ENCODE peak calls at places on chromosomes 11 and 22, in nine cellular contexts. Z is heart left ventricle; X is OCI-LY7; M is tibial nerve; R is sigmoid colon; P is effector memory CD4-positive, alpha-beta T cell; D is RWPE1; O is GM23338; V is mesenchymal stem cell. G is an unnamed sample.

GRCh38 chr22:42180349-42180842 is 49.8 kb upstream of the CYP2D6 start:
- DNase-seq in M (peak; percentile 21), O (no peak), P (peak; percentile 55), X (no peak), R (peak; percentile 93), Z (peak; percentile 43), V (no peak), D (no peak), G (no peak)

GRCh38 chr11:63499874-63500273 is 6.0 kb upstream of the LGALS12 start:
- DNase-seq in X (no peak), O (no peak), P (no peak), V (no peak), M (no peak), Z (no peak), D (no peak), R (no peak), G (no peak)

GRCh38 chr11:73159297-73159696 is 17.2 kb upstream of the FCHSD2 start:
- DNase-seq in R (peak; percentile 22), O (no peak), P (no peak), V (no peak), X (peak; percentile 6), M (no peak), Z (no peak), D (no peak), G (no peak)

GRCh38 chr22:42400811-42401547 is 31.2 kb downstream of the NFAM1 start:
- DNase-seq in D (no peak), O (no peak), V (no peak), X (no peak), M (no peak), Z (no peak), R (no peak), P (no peak), G (no peak)

GRCh38 chr11:14764899-14765527 is 121.4 kb downstream of the PDE3B start:
- DNase-seq in X (no peak), P (peak; percentile 46), R (no peak), V (peak; percentile 52), O (no peak), M (no peak), Z (no peak), D (no peak), G (peak; percentile 32)

GRCh38 chr11:10181811-10182210 is 112.2 kb downstream of the SBF2 start:
- DNase-seq in M (no peak), P (no peak), O (peak; percentile 43), V (peak; percentile 61), X (peak; percentile 35), Z (no peak), D (peak; percentile 25), R (no peak), G (no peak)

GRCh38 chr11:100791873-100792272 is 104.8 kb downstream of the ARHGAP42 start:
- DNase-seq in R (no peak), Z (no peak), V (no peak), D (peak; percentile 12), O (peak; percentile 57), X (no peak), P (no peak), M (no peak), G (peak; percentile 13)

GRCh38 chr11:108958446-108959123 is 293.7 kb downstream of the DDX10 start:
- DNase-seq in O (no peak), X (no peak), Z (no peak), P (no peak), D (peak; percentile 58), R (no peak), V (peak; percentile 70), M (no peak), G (peak; percentile 42)

GRCh38 chr11:15667127-15667725 is 552.5 kb downstream of the INSC start:
- DNase-seq in D (no peak), O (no peak), X (no peak), R (no peak), M (no peak), P (no peak), Z (no peak), V (peak; percentile 69), G (peak; percentile 15)

GRCh38 chr11:13644997-13645667 is 23.3 kb upstream of the FAR1 start:
- DNase-seq in D (peak; percentile 32), Z (no peak), X (no peak), V (no peak), R (no peak), M (no peak), P (no peak), O (no peak), G (peak; percentile 72)

GRCh38 chr22:31556627-31557203 is 60.4 kb downstream of the SFI1 start:
- DNase-seq in P (no peak), Z (no peak), M (no peak), X (peak; percentile 38), R (no peak), O (peak; percentile 60), V (peak; percentile 52), D (peak; percentile 13), G (peak; percentile 19)

GRCh38 chr11:60848714-60849151 is 6.8 kb downstream of the CCDC86 start:
- DNase-seq in M (no peak), R (no peak), O (no peak), D (no peak), X (no peak), P (no peak), V (no peak), Z (no peak), G (no peak)

GRCh38 chr11:36509265-36509664 is 807 bp downstream of the TRAF6 start:
- DNase-seq in D (peak; percentile 7), P (peak; percentile 24), X (peak; percentile 19), M (no peak), O (peak; percentile 35), R (no peak), V (peak; percentile 83), Z (no peak), G (peak; percentile 17)

GRCh38 chr22:20107951-20108756 is 7.8 kb upstream of the RANBP1 start:
- DNase-seq in V (no peak), Z (peak; percentile 13), R (no peak), M (no peak), X (no peak), D (no peak), P (no peak), O (no peak), G (no peak)

GRCh38 chr22:35596821-35597220 is 20.3 kb downstream of the MB start:
- DNase-seq in V (no peak), X (no peak), M (no peak), O (no peak), D (no peak), P (no peak), Z (peak; percentile 86), R (peak; percentile 92), G (no peak)

GRCh38 chr22:39536711-39537110 is 4.2 kb upstream of the RPS19BP1 start:
- DNase-seq in O (no peak), M (no peak), X (no peak), D (no peak), R (no peak), Z (no peak), P (no peak), V (no peak), G (no peak)

GRCh38 chr22:39534092-39534506 is 1.6 kb upstream of the RPS19BP1 start:
- DNase-seq in O (peak; percentile 43), R (no peak), Z (no peak), P (no peak), V (no peak), D (no peak), M (no peak), X (no peak), G (no peak)

GRCh38 chr22:39535831-39536449 is 3.4 kb upstream of the RPS19BP1 start:
- DNase-seq in Z (no peak), V (no peak), O (no peak), M (no peak), X (no peak), P (no peak), R (no peak), D (no peak), G (no peak)

GRCh38 chr22:39535302-39535805 is 2.8 kb upstream of the RPS19BP1 start:
- DNase-seq in X (no peak), D (no peak), M (no peak), V (no peak), R (no peak), Z (no peak), O (peak; percentile 67), P (no peak), G (no peak)

GRCh38 chr22:39534591-39535301 is 2.2 kb upstream of the RPS19BP1 start:
- DNase-seq in O (peak; percentile 95), D (peak; percentile 60), P (peak; percentile 70), M (peak; percentile 83), V (peak; percentile 67), Z (peak; percentile 84), X (peak; percentile 78), R (peak; percentile 92), G (no peak)
- H3K27ac ChIP-seq in O (peak overlapping the region; percentile 74), D (peak overlapping the region; percentile 82), P (no peak overlapping the region), M (peak overlapping the region; percentile 86), V (peak overlapping the region; percentile 12), Z (no peak overlapping the region), X (no peak overlapping the region), R (peak overlapping the region; percentile 41), G (no peak overlapping the region)

GRCh38 chr11:33690290-33691050 is 10.2 kb downstream of the C11orf91 start:
- DNase-seq in P (no peak), V (peak; percentile 95), M (peak; percentile 52), O (no peak), Z (peak; percentile 74), R (peak; percentile 89), X (no peak), D (peak; percentile 82), G (peak; percentile 100)
- H3K27ac ChIP-seq in P (no peak overlapping the region), V (peak overlapping the region; percentile 99), M (peak overlapping the region; percentile 96), O (no peak overlapping the region), Z (peak overlapping the region; percentile 82), R (peak overlapping the region; percentile 72), X (no peak overlapping the region), D (peak overlapping the region; percentile 97), G (peak overlapping the region; percentile 93)

DNA sequence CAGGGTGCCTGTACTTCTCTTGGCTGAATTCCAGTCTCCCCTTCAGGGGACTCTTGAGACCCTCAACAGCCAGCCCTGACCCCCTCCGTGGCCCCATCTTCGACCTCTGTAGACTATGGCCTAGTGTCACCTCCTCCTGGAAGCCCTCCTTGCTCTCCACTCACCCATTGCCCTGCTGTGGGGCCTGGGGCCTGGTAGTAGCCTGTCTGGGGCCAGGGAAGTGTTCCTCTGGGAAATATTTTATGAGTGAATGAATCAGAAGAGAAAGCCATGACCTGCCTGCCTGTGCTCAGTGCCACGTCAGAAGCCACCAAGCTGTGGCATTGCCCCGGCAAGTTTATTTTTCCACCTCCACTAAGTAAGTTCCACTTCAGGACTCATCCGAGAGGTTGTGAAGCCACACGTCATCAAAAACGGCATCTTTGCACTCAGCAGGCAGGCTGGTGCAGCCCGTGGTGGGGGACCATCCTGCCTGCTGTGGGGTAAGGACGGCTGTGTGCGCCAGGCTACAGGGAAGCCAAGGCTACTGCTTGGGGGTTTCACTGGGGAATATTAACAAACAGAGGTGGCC is 59.6 kb upstream of the PPARA start:
- DNase-seq in V (no peak), M (peak; percentile 12), O (no peak), D (no peak), P (no peak), X (no peak), Z (peak; percentile 22), R (peak; percentile 74), G (peak; percentile 73)
- H3K27ac ChIP-seq in V (no peak overlapping the region), M (peak overlapping the region; percentile 99), O (no peak overlapping the region), D (peak overlapping the region; percentile 100), P (no peak overlapping the region), X (no peak overlapping the region), Z (peak overlapping the region; percentile 98), R (peak overlapping the region; percentile 97), G (peak overlapping the region; percentile 48)

DNA sequence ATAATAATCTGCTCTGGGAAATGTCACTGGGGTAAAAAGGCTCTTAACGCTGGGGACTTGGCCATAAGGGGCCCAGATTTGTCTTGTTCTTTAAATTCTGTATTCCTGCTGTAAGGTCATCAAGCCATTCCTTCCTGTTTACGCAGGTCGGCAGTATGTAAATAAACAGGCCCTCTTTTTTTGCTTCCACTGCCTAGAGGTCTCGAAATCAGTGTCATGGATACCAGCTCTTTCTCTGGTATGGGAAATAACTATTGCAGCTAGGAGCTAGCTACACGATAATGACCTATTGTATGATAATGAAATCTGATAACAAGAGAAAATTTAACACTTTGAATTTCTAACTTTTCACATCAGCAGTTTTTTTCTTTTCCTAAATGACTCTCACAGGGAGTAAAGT is 209.2 kb upstream of the NARS2 start:
- DNase-seq in Z (no peak), X (no peak), R (no peak), O (no peak), V (peak; percentile 53), M (no peak), P (no peak), D (no peak), G (no peak)
- H3K27ac ChIP-seq in Z (no peak overlapping the region), X (no peak overlapping the region), R (no peak overlapping the region), O (no peak overlapping the region), V (no peak overlapping the region), M (no peak overlapping the region), P (no peak overlapping the region), D (no peak overlapping the region), G (no peak overlapping the region)